ENCODE peak calls at places on chromosomes 12 and 14, in four cellular contexts. W is right cardiac atrium, M is occipital lobe, H is T-helper 2 cell. F is an unnamed sample.

GRCh38 chr12:109127533-109128242 is 11.3 kb downstream of the ACACB start:
- DNase-seq in W (no peak), M (no peak), H (no peak), F (no peak)

GRCh38 chr12:94329366-94329765 is 130.3 kb downstream of the CEP83 start:
- DNase-seq in W (no peak), M (no peak), H (no peak), F (no peak)

GRCh38 chr12:63787306-63787705 is 7.6 kb downstream of the RXYLT1 start:
- DNase-seq in W (no peak), M (no peak), H (no peak), F (no peak)

GRCh38 chr12:39393890-39394289 is 49.0 kb downstream of the KIF21A start:
- DNase-seq in W (no peak), M (no peak), H (no peak), F (no peak)

GRCh38 chr12:119589634-119590033 is 3.9 kb upstream of the TMEM233 start:
- DNase-seq in W (no peak), M (no peak), H (no peak), F (no peak)

GRCh38 chr14:67485501-67486095 is 2.9 kb downstream of the TMEM229B start:
- DNase-seq in W (no peak), M (no peak), H (no peak), F (no peak)

GRCh38 chr14:105914738-105915385 is 388.5 kb downstream of the TMEM121 start:
- DNase-seq in W (peak; percentile 32), M (no peak), H (no peak), F (no peak)

GRCh38 chr14:61671086-61671485 is 24.2 kb upstream of the HIF1A start:
- DNase-seq in W (no peak), M (no peak), H (no peak), F (no peak)

GRCh38 chr12:6534914-6535696 is 788 bp downstream of the GAPDH start:
- DNase-seq in W (peak; percentile 90), M (peak; percentile 29), H (peak; percentile 68), F (peak; percentile 96)

GRCh38 chr12:6696690-6697583 is 3.7 kb downstream of the PIANP start:
- DNase-seq in W (no peak), M (no peak), H (no peak), F (no peak)

GRCh38 chr12:27504506-27504905 is 19.5 kb upstream of the PPFIBP1 start:
- DNase-seq in W (no peak), M (no peak), H (no peak), F (no peak)